ENCODE peak calls at places on chromosome 20, in ten cellular contexts. W is K562, Z is AG09309, P is B cell, O is bronchial epithelial cell, R is spleen, L is psoas muscle, U is mesothelial cell of epicardium, M is GM13976, B is Calu3. V is an unnamed sample.

GRCh38 chr20:2914160-2914559 is 40.9 kb downstream of the PTPRA start:
- DNase-seq in P (no peak), M (no peak), L (no peak), Z (no peak), W (peak), O (peak), B (peak), U (no peak), R (no peak), V (no peak)

GRCh38 chr20:37990571-37991151 is 42.6 kb downstream of the TTI1 start:
- DNase-seq in U (no peak), R (peak), B (peak), L (peak), P (peak), M (peak), W (peak), Z (no peak), O (peak), V (no peak)

GRCh38 chr20:50163570-50164317 is 10.2 kb upstream of the PEDS1 start:
- DNase-seq in P (no peak), L (peak), O (peak), R (no peak), W (peak), Z (no peak), B (peak), M (no peak), U (no peak), V (no peak)

GRCh38 chr20:2420510-2420909 is 39.8 kb downstream of the TGM6 start:
- DNase-seq in R (no peak), Z (no peak), U (no peak), L (no peak), P (no peak), B (no peak), W (no peak), M (no peak), O (no peak), V (no peak)

GRCh38 chr20:18090044-18090443 is 32.3 kb upstream of the OVOL2 start:
- DNase-seq in R (no peak), B (no peak), L (no peak), P (no peak), W (peak), Z (no peak), O (no peak), U (no peak), M (no peak), V (peak)

GRCh38 chr20:60057866-60058807 is 99.9 kb downstream of the CDH26 start:
- DNase-seq in M (no peak), B (no peak), R (peak), Z (no peak), U (no peak), O (peak), L (peak), P (no peak), W (peak), V (no peak)

GRCh38 chr20:63695419-63696310 is 787 bp upstream of the TNFRSF6B start:
- DNase-seq in Z (no peak), B (no peak), O (no peak), U (no peak), L (no peak), M (no peak), W (no peak), P (peak), R (no peak), V (no peak)

GRCh38 chr20:12153616-12154015 is 235.9 kb downstream of the BTBD3 start:
- DNase-seq in Z (no peak), W (no peak), O (no peak), B (no peak), U (no peak), L (no peak), M (no peak), P (no peak), R (no peak), V (no peak)

GRCh38 chr20:51118216-51118615 is 95.3 kb upstream of the KCNG1 start:
- DNase-seq in W (no peak), O (no peak), B (no peak), M (no peak), P (no peak), U (no peak), L (no peak), R (peak), Z (no peak), V (no peak)

GRCh38 chr20:63979549-63980316 is at the start of gene SAMD10:
- DNase-seq in R (peak), O (no peak), W (peak), Z (no peak), L (no peak), P (peak), B (peak), U (peak), M (peak), V (peak)

GRCh38 chr20:50146732-50147662 is 6.5 kb downstream of the PEDS1 start:
- DNase-seq in U (no peak), P (peak), O (peak), Z (no peak), W (peak), L (peak), R (peak), B (peak), M (peak), V (no peak)

GRCh38 chr20:48192109-48192508 is 406.8 kb upstream of the SULF2 start:
- DNase-seq in M (no peak), U (no peak), B (no peak), W (no peak), R (no peak), Z (no peak), L (no peak), P (no peak), O (no peak), V (no peak)

GRCh38 chr20:29750268-29750899 is 1507.1 kb upstream of the DEFB115 start:
- DNase-seq in L (no peak), R (peak), P (no peak), U (no peak), M (no peak), Z (no peak), O (no peak), B (no peak), W (no peak), V (no peak)

GRCh38 chr20:59603727-59604608 is at the start of gene PHACTR3:
- DNase-seq in U (no peak), O (no peak), M (no peak), W (no peak), L (no peak), B (no peak), P (no peak), R (no peak), Z (no peak), V (no peak)

GRCh38 chr20:35120012-35120701 is 27.0 kb downstream of the EDEM2 start:
- DNase-seq in O (peak), B (peak), W (peak), Z (peak), M (no peak), P (no peak), R (no peak), L (no peak), U (no peak), V (no peak)

GRCh38 chr20:63456429-63457284 is 15.8 kb downstream of the KCNQ2 start:
- DNase-seq in R (no peak), Z (no peak), P (no peak), O (no peak), L (no peak), W (no peak), M (no peak), U (no peak), B (no peak), V (no peak)

GRCh38 chr20:63172726-63173125 is 43.2 kb downstream of the YTHDF1 start:
- DNase-seq in B (peak), P (no peak), U (no peak), W (peak), Z (no peak), M (no peak), R (no peak), L (no peak), O (no peak), V (no peak)

GRCh38 chr20:53376021-53376420 is 217.6 kb downstream of the ZNF217 start:
- DNase-seq in Z (no peak), P (no peak), U (no peak), O (no peak), B (no peak), L (no peak), R (no peak), W (no peak), M (no peak), V (no peak)

GRCh38 chr20:53382263-53382844 is 211.3 kb downstream of the ZNF217 start:
- DNase-seq in U (no peak), O (no peak), M (no peak), P (no peak), R (no peak), L (no peak), Z (no peak), B (no peak), W (no peak), V (no peak)

GRCh38 chr20:53384392-53384791 is 209.2 kb downstream of the ZNF217 start:
- DNase-seq in M (no peak), P (no peak), Z (no peak), U (no peak), O (no peak), W (no peak), L (no peak), B (no peak), R (no peak), V (no peak)

GRCh38 chr20:53386186-53386681 is 207.4 kb downstream of the ZNF217 start:
- DNase-seq in W (no peak), Z (no peak), B (no peak), M (no peak), L (no peak), R (no peak), U (no peak), P (no peak), O (no peak), V (no peak)

GRCh38 chr20:53381568-53382262 is 211.9 kb downstream of the ZNF217 start:
- DNase-seq in R (no peak), W (no peak), P (no peak), O (peak), L (no peak), Z (no peak), B (no peak), U (no peak), M (no peak), V (no peak)
- TF ChIP-seq CTCF in R (no peak), W (peak), P (no peak), O (no peak), L (no peak), Z (no peak), B (no peak), U (peak), M (no peak), V (peak)

GRCh38 chr20:43833511-43834395 is 80.9 kb upstream of the TOX2 start:
- DNase-seq in R (no peak), L (no peak), W (no peak), Z (no peak), M (no peak), O (no peak), B (no peak), P (no peak), U (no peak), V (no peak)

GRCh38 chr20:43831496-43832065 is 83.1 kb upstream of the TOX2 start:
- DNase-seq in O (no peak), Z (no peak), W (no peak), R (no peak), M (no peak), B (no peak), P (no peak), U (no peak), L (no peak), V (no peak)

GRCh38 chr20:43830883-43831282 is 83.8 kb upstream of the TOX2 start:
- DNase-seq in P (no peak), M (no peak), R (no peak), B (no peak), W (no peak), Z (no peak), U (no peak), O (no peak), L (no peak), V (no peak)

GRCh38 chr20:43832096-43832816 is 82.4 kb upstream of the TOX2 start:
- DNase-seq in P (no peak), R (no peak), B (no peak), W (no peak), O (no peak), M (no peak), U (no peak), Z (no peak), L (no peak), V (no peak)

DNA sequence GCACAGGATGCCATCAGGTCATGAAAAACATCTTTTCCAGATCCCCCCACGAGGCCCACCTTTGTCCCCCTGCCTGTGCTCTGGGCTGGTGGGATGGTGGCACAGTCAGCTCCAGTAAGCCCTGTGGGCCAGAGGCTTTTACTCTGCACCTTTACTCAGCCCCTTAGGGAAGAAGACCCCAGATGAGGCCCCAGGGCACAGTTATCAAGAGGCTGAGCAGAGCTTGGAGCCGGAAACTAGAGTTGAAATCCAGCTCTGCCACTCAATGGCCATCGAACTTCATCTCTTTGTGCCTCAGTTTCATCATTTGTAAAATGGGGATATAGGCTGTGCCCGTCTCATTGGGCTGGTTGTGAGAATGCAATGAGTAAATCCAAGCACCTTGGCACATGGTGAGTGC is 81.7 kb upstream of the TOX2 start:
- DNase-seq in L (no peak), P (no peak), B (no peak), U (no peak), O (no peak), M (no peak), W (no peak), R (no peak), Z (no peak), V (no peak)
- TF ChIP-seq CTCF in L (no peak), P (no peak), B (no peak), U (no peak), O (no peak), M (no peak), W (no peak), R (no peak), Z (no peak), V (no peak)

DNA sequence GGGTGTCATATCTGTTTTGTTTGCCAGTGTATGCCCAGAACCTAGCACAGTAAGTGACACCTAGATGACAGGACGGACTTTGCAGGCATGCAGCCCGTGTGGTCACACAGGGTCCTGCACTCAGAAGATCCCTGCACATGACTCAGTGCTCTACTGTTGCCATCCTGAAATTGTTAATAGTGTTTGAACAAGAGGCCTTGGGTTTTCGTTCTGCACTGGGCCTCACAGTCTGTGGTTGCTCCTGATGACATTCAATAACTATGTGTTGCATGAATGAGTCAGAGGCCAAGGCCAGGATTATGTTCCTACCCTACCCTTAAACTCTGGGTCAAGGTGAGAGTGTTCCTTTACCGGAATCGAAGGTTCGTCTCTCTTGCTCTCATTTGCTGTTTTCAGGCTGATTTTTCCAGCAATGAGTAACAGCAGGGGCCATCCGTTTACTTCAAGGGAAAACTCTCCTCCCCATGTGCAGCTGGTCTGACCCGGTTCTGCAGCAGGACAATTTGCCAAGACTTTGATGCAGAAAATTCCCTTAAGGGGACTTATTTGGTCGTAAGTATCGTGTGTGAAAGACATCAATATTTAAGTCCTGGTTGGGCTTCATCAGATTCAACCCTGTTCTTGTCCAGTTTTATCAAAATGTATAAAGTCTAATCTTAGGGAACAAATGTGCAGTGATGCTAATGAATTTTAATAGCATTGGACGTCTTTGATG is 13.0 kb upstream of the PFDN4 start:
- DNase-seq in Z (no peak), B (peak), W (no peak), U (no peak), O (peak), L (no peak), P (no peak), M (no peak), R (no peak), V (no peak)
- TF ChIP-seq CTCF in Z (no peak), B (peak), W (no peak), U (no peak), O (peak), L (no peak), P (no peak), M (no peak), R (no peak), V (peak)

GRCh38 chr20:57275334-57275733 is 8.9 kb upstream of the BMP7 start:
- DNase-seq in L (no peak), W (no peak), M (no peak), U (no peak), O (no peak), B (no peak), Z (no peak), P (no peak), R (no peak), V (no peak)
- TF ChIP-seq CTCF in L (no peak), W (no peak), M (no peak), U (no peak), O (no peak), B (no peak), Z (no peak), P (no peak), R (no peak), V (no peak)

GRCh38 chr20:21127201-21127981 is 1.5 kb downstream of the KIZ start:
- DNase-seq in M (no peak), Z (no peak), P (no peak), B (no peak), L (no peak), W (no peak), R (no peak), O (no peak), U (no peak), V (no peak)

GRCh38 chr20:21129861-21130260 is 4.0 kb downstream of the KIZ start:
- DNase-seq in P (no peak), M (no peak), L (no peak), Z (no peak), W (peak), O (no peak), U (no peak), R (no peak), B (no peak), V (no peak)

GRCh38 chr20:21124190-21124589 is 1.7 kb upstream of the KIZ start:
- DNase-seq in Z (no peak), M (no peak), O (no peak), U (no peak), P (no peak), B (no peak), L (no peak), W (no peak), R (no peak), V (no peak)

GRCh38 chr20:21125849-21126840 is at the start of gene KIZ:
- DNase-seq in B (peak), R (peak), O (peak), W (peak), Z (peak), U (peak), M (peak), P (peak), L (peak), V (peak)

DNA sequence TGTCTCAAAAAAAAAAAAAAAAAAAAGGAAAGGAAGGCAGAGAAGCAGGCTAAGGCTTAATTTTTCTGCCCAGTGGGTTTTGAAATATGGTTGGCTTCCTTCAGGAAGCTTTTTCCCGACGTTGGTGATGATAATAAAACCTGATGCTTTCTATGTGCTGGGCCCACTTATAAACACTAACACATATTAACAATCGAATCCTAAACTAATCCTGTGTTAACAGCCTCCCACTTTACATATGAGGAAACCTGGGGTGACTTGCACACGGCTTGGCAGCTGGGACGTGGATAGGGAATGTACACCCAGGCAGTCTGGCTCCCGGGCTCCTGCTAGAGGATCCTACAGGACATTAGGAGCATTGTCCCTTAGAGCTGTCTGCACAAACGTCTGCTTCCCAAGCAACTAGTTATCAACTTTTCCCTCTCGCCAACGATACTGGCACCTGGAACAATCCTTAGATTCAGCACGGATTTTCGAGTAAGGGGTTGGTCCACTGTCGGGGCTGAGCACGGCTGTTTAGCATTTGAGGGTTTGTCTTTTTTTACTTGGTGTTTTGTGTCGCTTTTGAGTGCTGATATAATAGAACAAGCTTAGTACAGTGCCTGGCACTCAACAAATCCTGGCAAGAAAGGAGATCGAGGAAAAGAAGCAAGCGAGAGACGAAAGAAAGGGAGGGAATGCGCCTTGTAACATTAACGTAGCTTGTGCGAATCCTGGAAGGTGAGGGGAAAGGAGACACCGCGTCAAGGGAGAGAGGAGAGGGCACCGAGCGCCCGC is 622 bp upstream of the KIZ start:
- DNase-seq in Z (no peak), W (peak), B (peak), M (no peak), L (peak), U (no peak), P (no peak), R (peak), O (peak), V (no peak)
- TF ChIP-seq CTCF in Z (peak), W (no peak), B (no peak), M (no peak), L (peak), U (no peak), P (no peak), R (no peak), O (peak), V (peak)

DNA sequence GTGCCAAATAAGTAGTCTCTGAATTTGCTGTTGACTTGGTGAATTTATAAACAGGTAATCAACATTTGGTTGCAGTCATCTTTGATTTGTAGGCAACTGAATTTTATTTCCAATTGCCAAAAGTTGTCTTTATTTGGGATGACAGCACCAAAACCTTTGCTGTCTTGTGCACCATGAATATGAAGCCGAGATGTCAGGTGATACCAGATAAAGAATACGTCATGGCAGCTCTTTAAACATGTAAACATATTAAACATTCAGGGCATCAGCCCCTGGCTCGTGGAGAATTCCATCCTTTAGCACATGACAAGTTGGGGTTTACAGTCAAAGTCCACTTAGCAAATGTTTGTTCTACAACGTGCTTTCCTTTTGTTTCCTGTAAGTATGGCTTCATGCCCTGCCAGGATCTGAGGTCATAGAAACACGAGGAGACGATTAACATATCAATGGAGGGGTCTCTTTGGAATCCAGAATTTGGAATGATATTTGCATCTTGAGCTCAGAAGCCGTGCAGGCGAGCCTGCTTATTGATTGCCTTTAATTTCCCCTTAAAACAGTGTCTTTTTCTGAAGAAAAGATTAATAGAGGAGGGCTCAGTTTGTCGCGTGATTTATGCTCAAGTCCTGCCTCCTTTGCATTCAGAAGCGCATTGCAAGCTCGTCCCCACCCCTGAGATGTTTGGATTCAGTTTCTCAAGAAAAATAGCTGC is 170.2 kb upstream of the ZNF217 start:
- DNase-seq in W (peak), L (no peak), M (no peak), Z (no peak), B (peak), O (peak), P (no peak), R (no peak), U (no peak), V (no peak)
- TF ChIP-seq CTCF in W (peak), L (no peak), M (no peak), Z (no peak), B (no peak), O (no peak), P (no peak), R (no peak), U (no peak), V (no peak)

GRCh38 chr20:23265226-23265625 is 85.4 kb upstream of the NXT1 start:
- DNase-seq in R (peak), L (no peak), O (no peak), W (no peak), Z (no peak), B (no peak), P (no peak), U (no peak), M (no peak), V (no peak)
- TF ChIP-seq CTCF in R (no peak), L (no peak), O (no peak), W (no peak), Z (no peak), B (no peak), P (no peak), U (no peak), M (no peak), V (no peak)

V was measured in type B pancreatic cell.